ENCODE peak calls at places on chromosome 5, in four cellular contexts. O, S, R and W are unnamed samples.

GRCh38 chr5:12845549-12846159 is 941.4 kb upstream of the CTNND2 start:
- DNase-seq in O (no peak), R (no peak), S (no peak), W (no peak)

GRCh38 chr5:133783481-133783880 is 171.1 kb upstream of the FSTL4 start:
- DNase-seq in S (peak; percentile 8), R (no peak), O (no peak), W (no peak)

GRCh38 chr5:54295658-54296276 is 14.6 kb downstream of the ARL15 start:
- DNase-seq in R (no peak), S (no peak), O (no peak), W (no peak)

GRCh38 chr5:15609076-15609725 is 109.2 kb downstream of the FBXL7 start:
- DNase-seq in O (no peak), R (no peak), S (no peak), W (peak; percentile 74)

GRCh38 chr5:155625897-155626543 is 612.5 kb downstream of the KIF4B start:
- DNase-seq in O (no peak), S (no peak), R (no peak), W (no peak)

GRCh38 chr5:95053253-95053652 is 231.6 kb downstream of the MCTP1 start:
- DNase-seq in R (no peak), O (no peak), S (no peak), W (no peak)

GRCh38 chr5:102823441-102823874 is 68.4 kb downstream of the PAM start:
- DNase-seq in O (no peak), S (peak; percentile 89), R (peak; percentile 13), W (no peak)

GRCh38 chr5:32138839-32139493 is 35.2 kb downstream of the GOLPH3 start:
- DNase-seq in S (peak; percentile 41), R (no peak), O (peak; percentile 16), W (no peak)

GRCh38 chr5:78974011-78974410 is 11.1 kb downstream of the ARSB start:
- DNase-seq in R (no peak), S (no peak), O (no peak), W (no peak)

GRCh38 chr5:144177548-144177947 is 6.9 kb downstream of the KCTD16 start:
- DNase-seq in S (peak; percentile 26), O (no peak), R (no peak), W (no peak)

GRCh38 chr5:180590543-180591248 is 603 bp downstream of the SCGB3A1 start:
- DNase-seq in S (no peak), O (no peak), R (no peak), W (no peak)

GRCh38 chr5:59893061-59893435 is 478 bp downstream of the PDE4D start:
- DNase-seq in O (no peak), S (no peak), R (no peak), W (no peak)

GRCh38 chr5:129372025-129372424 is 88.1 kb upstream of the ADAMTS19 start:
- DNase-seq in O (no peak), S (no peak), R (no peak), W (no peak)

GRCh38 chr5:73822989-73823339 is 197.0 kb downstream of the ARHGEF28 start:
- DNase-seq in S (peak; percentile 49), R (no peak), O (no peak), W (peak; percentile 56)

GRCh38 chr5:83721878-83722779 is 1.5 kb upstream of the HAPLN1 start:
- DNase-seq in R (peak; percentile 66), O (no peak), S (peak; percentile 62), W (peak; percentile 9)

GRCh38 chr5:53063791-53064190 is 45.8 kb downstream of the MOCS2 start:
- DNase-seq in O (no peak), S (no peak), R (no peak), W (no peak)

GRCh38 chr5:112986224-112986623 is 9.6 kb downstream of the DCP2 start:
- DNase-seq in S (no peak), R (no peak), O (no peak), W (no peak)

GRCh38 chr5:141747646-141748229 is 65.7 kb upstream of the ARAP3 start:
- DNase-seq in R (no peak), S (no peak), O (no peak), W (no peak)

GRCh38 chr5:111580956-111581355 is 68.6 kb upstream of the STARD4 start:
- DNase-seq in S (no peak), R (no peak), O (no peak), W (no peak)

GRCh38 chr5:180339583-180340183 is 13.5 kb downstream of the GFPT2 start:
- DNase-seq in R (no peak), S (peak; percentile 37), O (no peak), W (no peak)

GRCh38 chr5:140673187-140673976 is at the start of gene DND1:
- DNase-seq in O (no peak), R (no peak), S (no peak), W (no peak)

GRCh38 chr5:13408616-13409015 is 535.9 kb downstream of the DNAH5 start:
- DNase-seq in R (no peak), S (peak; percentile 58), O (no peak), W (no peak)

GRCh38 chr5:175387144-175387543 is 56.8 kb downstream of the DRD1 start:
- DNase-seq in R (no peak), O (no peak), S (no peak), W (no peak)

GRCh38 chr5:130762031-130762430 is 403.0 kb downstream of the HINT1 start:
- DNase-seq in S (no peak), O (no peak), R (no peak), W (peak; percentile 7)

GRCh38 chr5:8061140-8061469 is 192.2 kb downstream of the MTRR start:
- DNase-seq in O (no peak), R (no peak), S (no peak), W (no peak)

GRCh38 chr5:80117446-80117845 is 82.3 kb downstream of the THBS4 start:
- DNase-seq in R (no peak), S (peak; percentile 38), O (no peak), W (no peak)

GRCh38 chr5:13354611-13355010 is 589.9 kb downstream of the DNAH5 start:
- DNase-seq in S (peak; percentile 67), R (no peak), O (no peak), W (no peak)

GRCh38 chr5:163917741-163918140 is 412.3 kb downstream of the MAT2B start:
- DNase-seq in S (no peak), R (no peak), O (no peak), W (peak; percentile 61)

GRCh38 chr5:141849371-141850182 is 28.6 kb downstream of the PCDH1 start:
- DNase-seq in S (peak; percentile 43), O (peak; percentile 73), R (no peak), W (peak; percentile 77)

GRCh38 chr5:165630211-165630866 is 2124.9 kb downstream of the MAT2B start:
- DNase-seq in O (no peak), S (peak; percentile 31), R (no peak), W (no peak)

GRCh38 chr5:107331312-107331711 is 339.4 kb downstream of the EFNA5 start:
- DNase-seq in R (no peak), O (no peak), S (no peak), W (no peak)

GRCh38 chr5:41790038-41790776 is 80.0 kb downstream of the OXCT1 start:
- DNase-seq in R (no peak), O (no peak), S (peak; percentile 27), W (no peak)

GRCh38 chr5:41787257-41787656 is 83.0 kb downstream of the OXCT1 start:
- DNase-seq in O (no peak), S (no peak), R (no peak), W (no peak)

GRCh38 chr5:41789434-41789833 is 80.8 kb downstream of the OXCT1 start:
- DNase-seq in O (no peak), S (no peak), R (no peak), W (no peak)

GRCh38 chr5:41785061-41785460 is 85.2 kb downstream of the OXCT1 start:
- DNase-seq in O (no peak), R (no peak), S (no peak), W (no peak)

GRCh38 chr5:41788800-41789395 is 81.3 kb downstream of the OXCT1 start:
- DNase-seq in O (no peak), S (peak; percentile 76), R (no peak), W (no peak)
- H3K4me1 ChIP-seq in O (no peaks in the 10 kb centered on the region), S (peaks cover 38% of the 10 kb centered on the region), R (no peaks in the 10 kb centered on the region), W (peaks cover 11% of the 10 kb centered on the region)

GRCh38 chr5:38783011-38783551 is 62.7 kb upstream of the OSMR start:
- DNase-seq in S (peak; percentile 100), R (no peak), O (no peak), W (no peak)

GRCh38 chr5:38782185-38782584 is 63.6 kb upstream of the OSMR start:
- DNase-seq in S (no peak), R (no peak), O (no peak), W (no peak)

GRCh38 chr5:38777111-38777510 is 68.7 kb upstream of the OSMR start:
- DNase-seq in O (no peak), S (no peak), R (no peak), W (no peak)

GRCh38 chr5:38780316-38780715 is 65.5 kb upstream of the OSMR start:
- DNase-seq in O (no peak), S (no peak), R (no peak), W (peak; percentile 12)

DNA sequence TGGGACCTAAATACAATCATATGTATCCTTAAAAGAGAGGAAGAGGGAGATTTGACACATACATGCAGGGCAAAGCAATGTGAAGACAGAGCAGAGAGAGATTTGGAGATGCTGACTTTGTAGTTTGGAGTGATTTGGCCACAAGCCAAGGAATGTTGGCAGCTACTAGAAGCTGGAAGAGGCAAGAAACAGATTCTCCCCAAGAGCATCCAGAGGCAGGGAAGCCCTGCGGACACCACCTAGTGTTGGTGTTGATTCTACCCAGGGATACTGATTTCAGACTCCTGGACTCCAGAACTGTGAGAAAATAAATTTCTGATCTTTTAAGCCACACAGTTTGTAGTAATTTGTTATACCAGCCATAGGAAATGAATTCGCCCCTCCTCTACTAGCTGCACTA is 64.9 kb upstream of the OSMR start:
- DNase-seq in O (no peak), S (peak; percentile 75), R (no peak), W (peak; percentile 32)
- TF ChIP-seq CTCF in O (no peak), S (peak; percentile 3), R (no peak), W (peak; percentile 29)

DNA sequence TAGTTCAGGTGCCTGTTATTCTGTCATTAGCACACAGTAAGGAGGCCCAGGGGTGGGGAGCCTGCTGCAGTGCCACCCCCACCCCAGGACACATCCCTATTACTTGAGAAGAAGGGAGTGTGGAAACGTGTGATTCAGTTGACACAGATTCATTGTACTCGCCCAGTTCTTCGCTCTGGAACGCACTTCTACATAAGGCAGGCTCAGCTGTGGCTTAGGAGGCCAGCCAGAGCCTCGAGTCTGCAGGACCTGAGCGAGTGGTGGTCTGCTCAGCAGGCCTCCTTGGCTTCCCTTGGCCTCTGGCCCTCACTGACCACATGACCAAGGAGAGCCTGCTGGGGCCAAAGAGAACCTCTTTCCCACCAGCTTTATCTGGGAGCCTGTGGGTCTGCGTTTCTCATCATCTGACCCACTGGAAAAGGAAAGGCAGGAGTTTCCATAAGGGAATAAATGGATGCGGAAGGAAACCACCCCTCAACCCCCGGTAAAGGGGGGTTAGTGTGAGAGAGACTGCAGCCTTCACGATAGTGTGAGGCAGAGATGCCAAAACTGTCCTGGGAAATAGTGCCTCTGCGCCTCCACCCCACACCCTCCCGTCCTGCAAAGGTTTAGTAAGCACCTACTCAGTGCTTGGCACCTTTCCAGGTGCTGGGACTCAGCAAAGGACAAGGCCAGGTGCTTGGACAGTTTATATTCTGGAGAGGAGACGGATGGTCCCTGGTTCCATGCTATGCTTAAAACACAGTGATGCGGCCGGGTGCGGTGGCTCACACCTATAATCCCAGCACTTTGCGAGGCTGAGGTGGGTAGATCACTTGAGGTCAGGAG is 73.7 kb downstream of the PPARGC1B start:
- DNase-seq in R (no peak), O (no peak), S (no peak), W (no peak)
- H3K27ac ChIP-seq in R (no peak overlapping the region), O (no peak overlapping the region), S (no peak overlapping the region), W (no peak overlapping the region)

DNA sequence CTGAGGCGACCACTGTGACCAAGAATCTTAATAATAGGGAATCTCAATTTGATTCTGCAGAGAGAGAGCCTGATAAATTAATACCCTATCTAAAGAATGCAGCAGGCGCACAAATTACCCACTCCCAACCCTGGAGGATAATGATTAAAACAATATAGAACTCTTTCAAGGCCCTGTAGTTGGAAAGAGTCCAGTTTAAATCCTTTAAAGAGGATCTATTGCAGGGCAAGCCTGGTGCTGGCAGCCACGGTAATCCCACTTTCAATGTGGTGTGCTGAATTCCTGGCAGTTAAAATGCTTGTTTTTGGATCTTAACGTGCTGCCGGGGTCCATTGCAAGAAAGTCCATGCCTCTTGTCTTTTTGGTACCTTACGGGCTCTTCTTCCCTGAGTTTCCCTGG is 20.5 kb downstream of the MARCHF6 start:
- DNase-seq in O (no peak), R (no peak), S (peak; percentile 9), W (no peak)
- H3K4me1 ChIP-seq in O (peaks cover 51% of the 10 kb centered on the region), R (peaks cover 6% of the 10 kb centered on the region), S (peaks cover 8% of the 10 kb centered on the region), W (no peaks in the 10 kb centered on the region)